ENCODE peak calls at places on chromosomes 4 and X, in nine cellular contexts. H, V, I, M, A, X, L, K and P are unnamed samples. For H3K4me1, the result is how much of the 10 kb centered on the place peaks cover.

GRCh38 chrX:15468036-15468435 is 25.1 kb downstream of the PIR start:
- DNase-seq in H (no peak), V (peak), I (no peak), M (no peak), A (no peak), X (peak), L (no peak), K (peak), P (peak)

GRCh38 chr4:170088686-170089085 is 1.1 kb downstream of the AADAT start:
- DNase-seq in H (no peak), V (peak), I (no peak), M (no peak), A (no peak), X (no peak), L (no peak), K (no peak), P (no peak)

GRCh38 chr4:16217300-16218051 is 8.8 kb downstream of the TAPT1 start:
- DNase-seq in H (no peak), V (no peak), I (no peak), M (no peak), A (no peak), X (no peak), L (no peak), K (no peak), P (no peak)

GRCh38 chrX:80747832-80748231 is 61.8 kb downstream of the BRWD3 start:
- DNase-seq in H (no peak), V (no peak), I (no peak), M (no peak), A (no peak), X (no peak), L (no peak), K (no peak), P (no peak)

GRCh38 chr4:84856468-84856867 is 110.0 kb downstream of the WDFY3 start:
- DNase-seq in H (no peak), V (peak), I (no peak), M (no peak), A (no peak), X (no peak), L (no peak), K (no peak), P (no peak)

GRCh38 chrX:71128915-71129765 is 10.7 kb downstream of the MED12 start:
- DNase-seq in H (peak), V (peak), I (peak), M (no peak), A (peak), X (peak), L (peak), K (peak), P (peak)

GRCh38 chr4:154741877-154742851 is 1.6 kb upstream of the LRAT start:
- DNase-seq in H (no peak), V (peak), I (peak), M (no peak), A (no peak), X (peak), L (no peak), K (no peak), P (peak)

GRCh38 chr4:150354214-150354796 is 227.6 kb upstream of the MAB21L2 start:
- DNase-seq in H (no peak), V (peak), I (no peak), M (no peak), A (no peak), X (no peak), L (no peak), K (no peak), P (peak)

GRCh38 chr4:122635205-122635604 is 14.3 kb upstream of the IL21 start:
- DNase-seq in H (no peak), V (no peak), I (no peak), M (no peak), A (no peak), X (no peak), L (no peak), K (no peak), P (no peak)

GRCh38 chr4:140238353-140239041 is 84.5 kb upstream of the MAML3 start:
- DNase-seq in H (peak), V (peak), I (peak), M (peak), A (no peak), X (peak), L (peak), K (peak), P (peak)

GRCh38 chr4:159508917-159509500 is 406.1 kb downstream of the RAPGEF2 start:
- DNase-seq in H (no peak), V (no peak), I (no peak), M (no peak), A (no peak), X (no peak), L (no peak), K (no peak), P (peak)

GRCh38 chrX:14616876-14617275 is 87.5 kb downstream of the GLRA2 start:
- DNase-seq in H (no peak), V (peak), I (no peak), M (no peak), A (no peak), X (no peak), L (no peak), K (no peak), P (peak)

GRCh38 chr4:176238819-176239218 is 30.2 kb downstream of the ASB5 start:
- DNase-seq in H (no peak), V (peak), I (no peak), M (no peak), A (no peak), X (no peak), L (no peak), K (no peak), P (peak)

GRCh38 chrX:9693307-9694001 is 72.2 kb downstream of the GPR143 start:
- DNase-seq in H (no peak), V (no peak), I (no peak), M (no peak), A (no peak), X (no peak), L (no peak), K (no peak), P (no peak)

GRCh38 chr4:67668315-67668714 is 32.6 kb downstream of the UBA6 start:
- DNase-seq in H (no peak), V (no peak), I (no peak), M (no peak), A (no peak), X (no peak), L (no peak), K (no peak), P (no peak)

GRCh38 chrX:47129879-47130358 is 14.6 kb downstream of the NDUFB11 start:
- DNase-seq in H (no peak), V (peak), I (no peak), M (no peak), A (no peak), X (no peak), L (no peak), K (no peak), P (peak)

GRCh38 chrX:46588263-46588662 is 14.7 kb downstream of the CHST7 start:
- DNase-seq in H (no peak), V (peak), I (peak), M (peak), A (no peak), X (no peak), L (peak), K (peak), P (peak)

GRCh38 chr4:123121241-123121907 is 199.0 kb upstream of the NUDT6 start:
- DNase-seq in H (no peak), V (no peak), I (no peak), M (no peak), A (no peak), X (no peak), L (no peak), K (no peak), P (peak)

GRCh38 chrX:18895157-18895952 is 88.6 kb downstream of the PHKA2 start:
- DNase-seq in H (no peak), V (no peak), I (peak), M (no peak), A (no peak), X (no peak), L (peak), K (peak), P (no peak)

GRCh38 chrX:132206259-132206658 is 13.0 kb downstream of the RAP2C start:
- DNase-seq in H (no peak), V (no peak), I (no peak), M (no peak), A (no peak), X (no peak), L (no peak), K (no peak), P (no peak)

GRCh38 chr4:88567591-88567990 is 24.7 kb upstream of the HERC3 start:
- DNase-seq in H (no peak), V (no peak), I (no peak), M (no peak), A (no peak), X (no peak), L (no peak), K (no peak), P (no peak)

GRCh38 chr4:41394362-41394960 is 137.7 kb downstream of the UCHL1 start:
- DNase-seq in H (no peak), V (no peak), I (no peak), M (no peak), A (no peak), X (no peak), L (no peak), K (no peak), P (no peak)

GRCh38 chr4:7323872-7324650 is 110.7 kb downstream of the PSAPL1 start:
- DNase-seq in H (no peak), V (peak), I (peak), M (no peak), A (peak), X (no peak), L (no peak), K (no peak), P (no peak)

GRCh38 chr4:147194107-147194506 is 248.4 kb upstream of the TTC29 start:
- DNase-seq in H (no peak), V (no peak), I (peak), M (no peak), A (no peak), X (no peak), L (no peak), K (no peak), P (peak)

GRCh38 chr4:112564706-112565270 is 48.8 kb upstream of the NEUROG2 start:
- DNase-seq in H (no peak), V (peak), I (no peak), M (no peak), A (no peak), X (no peak), L (no peak), K (no peak), P (no peak)

GRCh38 chr4:41991916-41992767 is 1.8 kb downstream of the SLC30A9 start:
- DNase-seq in H (no peak), V (no peak), I (no peak), M (no peak), A (peak), X (no peak), L (no peak), K (no peak), P (peak)

GRCh38 chr4:172962564-172963353 is 205.9 kb upstream of the GALNT7 start:
- DNase-seq in H (peak), V (no peak), I (no peak), M (no peak), A (peak), X (no peak), L (peak), K (peak), P (peak)

GRCh38 chr4:159273126-159273438 is 170.2 kb downstream of the RAPGEF2 start:
- DNase-seq in H (no peak), V (no peak), I (peak), M (no peak), A (no peak), X (peak), L (no peak), K (no peak), P (no peak)

GRCh38 chrX:45801554-45801953 is 600.9 kb upstream of the DIPK2B start:
- DNase-seq in H (no peak), V (no peak), I (no peak), M (no peak), A (no peak), X (peak), L (no peak), K (no peak), P (peak)

GRCh38 chr4:1043658-1044468 is 32.4 kb downstream of the FGFRL1 start:
- DNase-seq in H (peak), V (peak), I (peak), M (peak), A (peak), X (no peak), L (peak), K (peak), P (peak)

GRCh38 chr4:177322156-177322685 is 12.5 kb downstream of the NEIL3 start:
- DNase-seq in H (no peak), V (no peak), I (no peak), M (no peak), A (no peak), X (no peak), L (no peak), K (no peak), P (no peak)

GRCh38 chr4:187603093-187603395 is 392.5 kb upstream of the ZFP42 start:
- DNase-seq in H (no peak), V (no peak), I (no peak), M (no peak), A (no peak), X (no peak), L (no peak), K (no peak), P (peak)

GRCh38 chr4:25563071-25563564 is 92.5 kb upstream of the SLC34A2 start:
- DNase-seq in H (peak), V (no peak), I (no peak), M (no peak), A (no peak), X (no peak), L (no peak), K (no peak), P (no peak)

GRCh38 chr4:123418486-123418931 is 21.9 kb downstream of the SPRY1 start:
- DNase-seq in H (no peak), V (peak), I (no peak), M (peak), A (no peak), X (peak), L (no peak), K (no peak), P (peak)

GRCh38 chr4:108029321-108029720 is 39.6 kb downstream of the HADH start:
- DNase-seq in H (no peak), V (no peak), I (no peak), M (no peak), A (no peak), X (no peak), L (no peak), K (no peak), P (no peak)

GRCh38 chr4:169153451-169153850 is 117.3 kb downstream of the SH3RF1 start:
- DNase-seq in H (no peak), V (peak), I (no peak), M (no peak), A (no peak), X (no peak), L (no peak), K (no peak), P (no peak)

GRCh38 chr4:136400829-136401228 is 1131.5 kb downstream of the PCDH18 start:
- DNase-seq in H (no peak), V (peak), I (no peak), M (no peak), A (no peak), X (no peak), L (no peak), K (no peak), P (no peak)

GRCh38 chrX:21740329-21741274 is 17.3 kb downstream of the SMPX start:
- DNase-seq in H (no peak), V (peak), I (peak), M (no peak), A (no peak), X (peak), L (no peak), K (peak), P (no peak)

GRCh38 chrX:13005671-13006473 is 31.0 kb downstream of the TMSB4X start:
- DNase-seq in H (no peak), V (no peak), I (peak), M (no peak), A (no peak), X (no peak), L (no peak), K (peak), P (no peak)
- H3K4me1 ChIP-seq in H (under half), V (under half), I (under half), M (under half), A (half or more), X (under half), L (under half), K (under half), P (under half)

DNA sequence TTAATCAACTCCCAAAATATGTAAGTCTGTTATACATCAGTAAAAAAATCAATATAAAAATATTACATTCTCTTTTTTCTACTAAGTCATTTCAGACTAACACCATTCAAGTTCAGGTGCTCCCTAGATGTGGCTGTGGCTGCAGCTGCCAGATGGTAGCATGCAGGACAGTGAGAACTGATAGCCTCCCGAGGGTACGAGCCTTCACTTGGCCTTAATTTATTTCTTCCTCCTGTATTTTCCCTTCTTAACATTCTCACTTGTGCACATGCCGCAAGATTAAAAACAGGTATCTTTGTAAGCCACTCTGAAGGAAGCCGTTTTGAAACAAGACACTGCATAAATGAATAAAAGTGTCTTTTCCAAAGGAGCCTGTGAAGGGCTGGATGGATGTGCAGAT is 97.2 kb downstream of the KLHL8 start:
- DNase-seq in H (no peak), V (no peak), I (no peak), M (no peak), A (no peak), X (no peak), L (no peak), K (no peak), P (no peak)
- H3K4me1 ChIP-seq in H (under half), V (under half), I (under half), M (under half), A (under half), X (under half), L (under half), K (under half), P (under half)

GRCh38 chr4:109462297-109462696 is 28.7 kb downstream of the SEC24B start:
- DNase-seq in H (no peak), V (no peak), I (no peak), M (no peak), A (no peak), X (no peak), L (no peak), K (no peak), P (no peak)
- H3K4me1 ChIP-seq in H (under half), V (under half), I (under half), M (under half), A (under half), X (under half), L (under half), K (under half), P (under half)

DNA sequence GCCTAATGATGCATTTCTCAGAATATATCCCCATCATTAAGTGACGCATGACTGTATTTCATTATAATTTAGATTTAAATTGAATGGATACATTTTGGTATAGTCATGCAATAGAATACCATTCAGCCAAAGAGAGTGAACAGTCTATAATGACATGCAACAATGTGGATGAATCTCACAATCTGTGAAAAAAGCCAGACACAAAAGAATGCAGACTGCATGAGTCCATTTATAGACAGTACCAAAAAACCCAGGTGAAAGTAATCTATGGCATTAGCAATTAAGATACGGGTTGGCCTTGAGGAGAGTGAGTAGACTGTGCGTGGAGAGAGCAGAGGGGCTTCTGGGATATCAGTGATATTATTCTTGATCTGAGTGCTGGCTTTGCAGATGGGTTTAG is 239.7 kb upstream of the PGRMC2 start:
- DNase-seq in H (no peak), V (no peak), I (no peak), M (no peak), A (no peak), X (no peak), L (no peak), K (no peak), P (peak)
- H3K4me1 ChIP-seq in H (under half), V (under half), I (under half), M (half or more), A (half or more), X (under half), L (under half), K (under half), P (half or more)

GRCh38 chr4:153705743-153706468 is 21.8 kb downstream of the TLR2 start:
- DNase-seq in H (no peak), V (no peak), I (no peak), M (no peak), A (no peak), X (no peak), L (no peak), K (no peak), P (no peak)
- H3K4me1 ChIP-seq in H (under half), V (under half), I (under half), M (under half), A (under half), X (under half), L (under half), K (under half), P (under half)

DNA sequence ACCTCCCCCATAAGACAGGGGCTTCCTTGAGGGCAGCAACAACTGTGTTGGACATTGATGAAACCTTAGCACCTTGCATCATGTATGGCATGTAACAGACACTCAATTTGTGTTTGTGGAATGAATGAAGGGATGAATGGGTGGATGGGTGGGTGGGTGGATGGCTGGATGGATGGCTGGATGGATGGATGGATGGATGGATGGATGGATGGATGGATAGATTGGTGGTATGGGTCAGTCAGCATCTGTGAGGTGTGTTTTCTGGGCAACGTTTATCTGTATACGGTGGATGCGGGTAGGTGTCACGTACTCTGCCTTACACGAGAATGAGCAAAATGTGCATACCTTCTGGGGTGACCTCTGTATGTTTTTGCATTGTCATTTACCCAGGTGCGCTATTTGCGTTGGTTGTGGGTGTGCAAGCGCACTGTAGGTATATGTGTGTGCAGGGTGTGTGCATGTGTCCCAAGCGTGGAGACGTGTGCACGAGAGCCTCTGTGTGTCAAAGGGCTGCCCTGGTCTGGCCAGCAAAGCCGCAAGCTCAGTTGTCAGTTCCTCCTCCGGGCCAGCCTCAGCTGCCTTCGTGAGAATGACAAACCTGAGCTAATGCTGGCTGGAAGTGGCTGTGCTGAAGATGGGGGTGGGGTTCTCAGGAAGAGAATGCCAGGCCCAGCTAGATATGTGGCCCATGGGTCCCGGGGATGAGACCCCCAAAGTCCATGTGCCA is 26.5 kb downstream of the ELF4 start:
- DNase-seq in H (no peak), V (no peak), I (no peak), M (no peak), A (no peak), X (no peak), L (no peak), K (no peak), P (no peak)
- H3K4me1 ChIP-seq in H (half or more), V (under half), I (under half), M (half or more), A (under half), X (under half), L (under half), K (under half), P (under half)

GRCh38 chr4:2802618-2803531 is 10.0 kb downstream of the SH3BP2 start:
- DNase-seq in H (peak), V (no peak), I (peak), M (no peak), A (no peak), X (no peak), L (no peak), K (no peak), P (no peak)
- H3K4me1 ChIP-seq in H (half or more), V (under half), I (under half), M (under half), A (under half), X (under half), L (under half), K (under half), P (half or more)

GRCh38 chr4:27089186-27089585 is 228.5 kb downstream of the STIM2 start:
- DNase-seq in H (no peak), V (peak), I (no peak), M (no peak), A (no peak), X (no peak), L (no peak), K (no peak), P (no peak)
- H3K4me1 ChIP-seq in H (under half), V (under half), I (under half), M (under half), A (under half), X (under half), L (under half), K (under half), P (under half)